ENCODE peak calls at places on chromosomes 6 and 20, in five cellular contexts. G, J, R, O and V are unnamed samples. For H3K9me3 and H3K27me3, the result is how much of the 10 kb centered on the place peaks cover.

GRCh38 chr6:78799682-78800081 is 67.7 kb upstream of the IRAK1BP1 start:
- DNase-seq in O (no peak), R (no peak), G (no peak), J (no peak), V (no peak)

GRCh38 chr6:32662836-32663235 is 3.6 kb downstream of the HLA-DQB1 start:
- DNase-seq in J (no peak), R (no peak), O (no peak), G (no peak), V (no peak)

GRCh38 chr6:100622907-100623692 is 158.4 kb upstream of the SIM1 start:
- DNase-seq in G (peak), R (no peak), J (peak), O (no peak), V (no peak)

GRCh38 chr6:36765943-36766648 is 68.5 kb downstream of the RAB44 start:
- DNase-seq in O (peak), G (peak), R (peak), J (peak), V (peak)

GRCh38 chr20:36098364-36098763 is 56.2 kb upstream of the EPB41L1 start:
- DNase-seq in R (no peak), G (peak), J (peak), O (no peak), V (no peak)

GRCh38 chr20:11274137-11274536 is 600.3 kb upstream of the JAG1 start:
- DNase-seq in R (no peak), G (peak), J (peak), O (no peak), V (peak)

GRCh38 chr6:133889557-133890301 is 816 bp downstream of the TCF21 start:
- DNase-seq in R (no peak), O (no peak), G (peak), J (peak), V (no peak)

GRCh38 chr20:62238569-62239277 is 402 bp downstream of the OSBPL2 start:
- DNase-seq in J (no peak), R (no peak), O (no peak), G (no peak), V (no peak)

GRCh38 chr20:5973971-5974370 is 23.5 kb downstream of the MCM8 start:
- DNase-seq in J (no peak), R (no peak), O (no peak), G (no peak), V (no peak)

GRCh38 chr20:3092611-3093379 is 8.3 kb upstream of the AVP start:
- DNase-seq in G (no peak), R (peak), O (no peak), J (peak), V (no peak)

GRCh38 chr6:170100046-170100445 is 190.8 kb downstream of the DLL1 start:
- DNase-seq in O (no peak), J (no peak), G (no peak), R (peak), V (no peak)

GRCh38 chr6:132131777-132132176 is 180.6 kb upstream of the CCN2 start:
- DNase-seq in R (no peak), G (peak), O (no peak), J (peak), V (no peak)

GRCh38 chr6:162887981-162888689 is 160.4 kb downstream of the PACRG start:
- DNase-seq in J (no peak), G (no peak), O (no peak), R (no peak), V (no peak)

GRCh38 chr6:44446626-44447297 is 59.3 kb downstream of the CDC5L start:
- DNase-seq in O (no peak), R (no peak), J (peak), G (peak), V (no peak)

GRCh38 chr6:116229287-116229913 is 24.5 kb downstream of the TSPYL4 start:
- DNase-seq in R (no peak), O (no peak), J (peak), G (peak), V (peak)

GRCh38 chr6:36360241-36361054 is 23.8 kb upstream of the BNIP5 start:
- DNase-seq in R (peak), J (peak), O (peak), G (peak), V (peak)

GRCh38 chr6:19991176-19991575 is 154.0 kb downstream of the ID4 start:
- DNase-seq in R (no peak), J (no peak), O (no peak), G (no peak), V (no peak)

GRCh38 chr6:163670283-163670682 is 255.8 kb downstream of the QKI start:
- DNase-seq in O (no peak), G (no peak), J (no peak), R (no peak), V (peak)

GRCh38 chr6:28863607-28864320 is 60.0 kb downstream of the TRIM27 start:
- DNase-seq in R (peak), G (peak), O (peak), J (peak), V (peak)

GRCh38 chr6:43831211-43831610 is 61.2 kb downstream of the VEGFA start:
- DNase-seq in J (no peak), R (no peak), O (no peak), G (no peak), V (no peak)

GRCh38 chr6:111846511-111847409 is 26.5 kb downstream of the FYN start:
- DNase-seq in G (no peak), R (no peak), O (no peak), J (no peak), V (no peak)

GRCh38 chr6:11231564-11232176 is 798 bp downstream of the NEDD9 start:
- DNase-seq in R (no peak), O (no peak), G (no peak), J (no peak), V (no peak)

GRCh38 chr6:90420495-90420894 is 123.9 kb upstream of the BACH2 start:
- DNase-seq in G (no peak), J (no peak), R (no peak), O (no peak), V (no peak)

GRCh38 chr6:19024737-19025136 is 637.6 kb downstream of the RNF144B start:
- DNase-seq in J (peak), G (peak), O (no peak), R (no peak), V (peak)

GRCh38 chr6:129661478-129662405 is 48.2 kb downstream of the ARHGAP18 start:
- DNase-seq in R (no peak), O (no peak), G (no peak), J (no peak), V (no peak)

GRCh38 chr6:50721978-50722377 is 8.7 kb downstream of the TFAP2D start:
- DNase-seq in J (no peak), G (no peak), O (no peak), R (no peak), V (no peak)

GRCh38 chr20:35773154-35773751 is 1.4 kb downstream of the PHF20 start:
- DNase-seq in J (peak), O (peak), G (peak), R (peak), V (no peak)

GRCh38 chr6:17865243-17865642 is 122.2 kb downstream of the KIF13A start:
- DNase-seq in O (no peak), G (peak), R (no peak), J (no peak), V (no peak)

GRCh38 chr6:44667668-44668390 is 280.3 kb downstream of the CDC5L start:
- DNase-seq in G (no peak), O (no peak), R (no peak), J (peak), V (peak)

GRCh38 chr20:8790442-8791074 is 278.3 kb upstream of the PLCB4 start:
- DNase-seq in G (peak), J (peak), R (no peak), O (no peak), V (peak)

GRCh38 chr20:3716195-3716834 is 3.9 kb upstream of the SIGLEC1 start:
- DNase-seq in R (no peak), J (peak), G (peak), O (no peak), V (peak)

GRCh38 chr6:80435457-80435856 is 329.0 kb downstream of the BCKDHB start:
- DNase-seq in G (no peak), J (no peak), R (no peak), O (no peak), V (no peak)

GRCh38 chr6:168272379-168273011 is 47.1 kb downstream of the DACT2 start:
- DNase-seq in J (peak), R (no peak), O (no peak), G (no peak), V (peak)

GRCh38 chr6:130178692-130179091 is 44.1 kb downstream of the SAMD3 start:
- DNase-seq in G (peak), R (no peak), J (peak), O (no peak), V (no peak)

GRCh38 chr6:37965964-37966676 is 146.6 kb downstream of the ZFAND3 start:
- DNase-seq in O (no peak), R (no peak), G (peak), J (no peak), V (no peak)

GRCh38 chr6:137652961-137653697 is 158.9 kb upstream of the OLIG3 start:
- DNase-seq in J (no peak), G (no peak), O (no peak), R (no peak), V (no peak)
- H3K9me3 ChIP-seq in J (under half), G (under half), O (under half), R (under half), V (under half)

DNA sequence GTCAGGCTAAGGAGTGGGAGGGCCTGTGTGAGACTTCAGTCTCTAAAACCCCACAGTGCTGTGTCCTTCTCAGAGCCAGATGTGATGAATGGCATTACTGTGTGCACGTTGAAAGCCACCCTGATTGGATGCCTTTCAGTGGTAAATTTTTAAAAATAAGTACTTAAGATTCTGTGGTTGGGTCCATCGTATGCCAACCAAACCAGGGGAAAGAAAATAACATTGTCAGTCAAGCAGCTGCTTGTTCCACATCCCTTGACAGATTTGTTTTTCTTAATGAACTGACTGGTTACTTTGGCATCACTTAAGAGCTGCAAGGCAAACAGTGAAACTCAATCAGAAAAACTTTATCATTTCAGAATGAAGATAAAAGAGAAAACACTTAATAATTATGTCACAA is 334.0 kb upstream of the NT5E start:
- DNase-seq in O (no peak), R (no peak), G (no peak), J (no peak), V (no peak)
- H3K27me3 ChIP-seq in O (under half), R (under half), G (under half), J (under half), V (half or more)

GRCh38 chr6:46863791-46864190 is 57.9 kb downstream of the ADGRF5 start:
- DNase-seq in G (no peak), O (no peak), R (no peak), J (no peak), V (no peak)

GRCh38 chr6:46867411-46867810 is 54.3 kb downstream of the ADGRF5 start:
- DNase-seq in G (no peak), J (no peak), O (no peak), R (no peak), V (no peak)

GRCh38 chr6:46865221-46865620 is 56.5 kb downstream of the ADGRF5 start:
- DNase-seq in R (no peak), J (no peak), G (no peak), O (no peak), V (no peak)

GRCh38 chr6:46862381-46862780 is 59.4 kb downstream of the ADGRF5 start:
- DNase-seq in J (no peak), R (no peak), O (no peak), G (no peak), V (no peak)
- H3K9me3 ChIP-seq in J (under half), R (under half), O (under half), G (under half), V (under half)

DNA sequence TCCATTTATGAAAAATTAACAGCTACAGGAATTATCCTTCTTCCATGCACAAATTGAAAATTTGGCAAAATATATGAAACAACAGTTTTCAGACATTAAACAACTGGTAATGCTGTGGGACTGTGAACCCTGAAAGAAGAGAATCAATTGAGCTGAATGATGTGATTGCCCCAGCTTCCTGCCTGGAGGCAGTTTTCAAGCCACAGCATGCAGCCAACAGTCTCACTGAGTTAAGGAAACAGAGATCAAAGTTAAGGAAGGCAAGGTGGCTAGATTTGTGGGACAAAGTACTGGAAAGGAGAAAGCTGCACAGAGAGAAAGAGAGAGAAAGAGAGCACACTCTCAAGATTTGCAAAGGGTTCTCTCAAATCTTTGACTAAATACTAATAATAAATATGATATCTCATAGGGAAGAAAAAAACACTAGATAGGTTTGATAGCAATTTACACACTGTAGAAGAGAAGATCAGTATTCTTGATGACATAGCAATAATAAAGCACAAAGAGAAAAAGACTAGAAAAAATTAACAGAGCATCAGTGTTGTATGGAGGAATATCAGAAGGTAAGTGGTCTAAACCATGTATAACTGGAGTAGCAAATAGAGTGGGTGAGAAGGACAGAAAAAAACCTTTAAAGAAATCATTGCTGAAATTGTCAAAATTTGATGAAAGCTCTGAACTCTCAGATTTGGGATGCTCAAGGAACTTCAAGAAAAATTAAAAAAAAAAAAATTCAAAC is 70.1 kb upstream of the CNKSR3 start:
- DNase-seq in J (no peak), R (no peak), G (no peak), O (no peak), V (no peak)
- H3K27me3 ChIP-seq in J (under half), R (under half), G (under half), O (under half), V (under half)

GRCh38 chr20:21510995-21511394 is 2.9 kb downstream of the NKX2-2 start:
- DNase-seq in O (no peak), R (no peak), J (no peak), G (no peak), V (no peak)

GRCh38 chr20:21510414-21510971 is 3.4 kb downstream of the NKX2-2 start:
- DNase-seq in O (no peak), R (no peak), J (no peak), G (no peak), V (no peak)

GRCh38 chr20:21511850-21512633 is 1.8 kb downstream of the NKX2-2 start:
- DNase-seq in J (no peak), R (no peak), O (no peak), G (no peak), V (no peak)

GRCh38 chr20:21512634-21513180 is 1.2 kb downstream of the NKX2-2 start:
- DNase-seq in G (no peak), O (no peak), R (no peak), J (no peak), V (no peak)

GRCh38 chr20:21511485-21511849 is 2.4 kb downstream of the NKX2-2 start:
- DNase-seq in G (no peak), O (no peak), J (no peak), R (no peak), V (no peak)
- H3K9me3 ChIP-seq in G (under half), O (under half), J (under half), R (under half), V (under half)

GRCh38 chr20:57326667-57327455 is 2.7 kb upstream of the SPO11 start:
- DNase-seq in G (no peak), R (no peak), O (no peak), J (no peak), V (no peak)
- H3K27me3 ChIP-seq in G (under half), R (under half), O (under half), J (under half), V (under half)

DNA sequence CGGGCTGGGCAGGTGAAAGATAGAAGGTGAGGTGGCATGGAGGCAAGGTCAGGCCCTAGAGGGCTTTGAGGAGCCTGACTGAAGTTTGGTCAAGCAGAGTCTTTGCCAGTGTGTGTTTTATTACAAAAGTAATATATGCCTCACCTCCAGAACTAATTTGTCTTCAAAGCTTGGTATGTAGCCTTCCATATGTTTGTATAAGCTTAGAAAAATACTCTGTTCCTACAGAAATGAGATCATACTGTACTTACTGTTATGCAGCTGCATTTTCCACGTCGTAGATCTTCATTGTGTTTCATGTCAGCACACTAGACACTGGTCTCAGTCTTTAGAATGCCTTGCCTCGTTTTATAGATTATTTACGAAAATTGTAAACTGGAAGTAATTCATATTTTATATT is 61.8 kb downstream of the ANKS1A start:
- DNase-seq in O (no peak), R (no peak), J (no peak), G (peak), V (no peak)
- H3K9me3 ChIP-seq in O (under half), R (under half), J (under half), G (under half), V (under half)

GRCh38 chr6:40586800-40587201 is 363 bp downstream of the LRFN2 start:
- DNase-seq in G (no peak), J (no peak), O (no peak), R (no peak), V (peak)
- H3K27me3 ChIP-seq in G (under half), J (half or more), O (under half), R (under half), V (under half)

GRCh38 chr6:113405326-113406050 is 451.7 kb upstream of the MARCKS start:
- DNase-seq in J (no peak), R (no peak), O (no peak), G (no peak), V (no peak)
- H3K9me3 ChIP-seq in J (under half), R (under half), O (under half), G (under half), V (under half)